ENCODE peak calls at places on chromosome 6, in six cellular contexts. One of them, this sample, is unnamed.

GRCh38 chr6:2733324-2733723 is 17.4 kb downstream of the MYLK4 start:
- DNase-seq in HT-29: no peak
- DNase-seq in A549: no peak
- DNase-seq in memory B cell: peak; percentile 77
- DNase-seq in lower lobe of right lung: peak; percentile 91
- DNase-seq in effector memory CD8-positive, alpha-beta T cell: no peak
- DNase-seq in this sample: peak; percentile 17

GRCh38 chr6:158628542-158628941 is 16.0 kb downstream of the DYNLT1 start:
- DNase-seq in HT-29: no peak
- DNase-seq in A549: no peak
- DNase-seq in memory B cell: no peak
- DNase-seq in lower lobe of right lung: peak; percentile 40
- DNase-seq in effector memory CD8-positive, alpha-beta T cell: no peak
- DNase-seq in this sample: no peak

GRCh38 chr6:150652848-150653613 is 53.3 kb downstream of the PLEKHG1 start:
- DNase-seq in HT-29: no peak
- DNase-seq in A549: no peak
- DNase-seq in memory B cell: no peak
- DNase-seq in lower lobe of right lung: no peak
- DNase-seq in effector memory CD8-positive, alpha-beta T cell: no peak
- DNase-seq in this sample: no peak

GRCh38 chr6:24947636-24948035 is 11.9 kb upstream of the RIPOR2 start:
- DNase-seq in HT-29: no peak
- DNase-seq in A549: no peak
- DNase-seq in memory B cell: no peak
- DNase-seq in lower lobe of right lung: no peak
- DNase-seq in effector memory CD8-positive, alpha-beta T cell: no peak
- DNase-seq in this sample: no peak

GRCh38 chr6:122154912-122155516 is 244.4 kb upstream of the HSF2 start:
- DNase-seq in HT-29: peak; percentile 3
- DNase-seq in A549: peak; percentile 1
- DNase-seq in memory B cell: no peak
- DNase-seq in lower lobe of right lung: no peak
- DNase-seq in effector memory CD8-positive, alpha-beta T cell: no peak
- DNase-seq in this sample: no peak

GRCh38 chr6:33428891-33429744 is 9.3 kb downstream of the SYNGAP1 start:
- DNase-seq in HT-29: no peak
- DNase-seq in A549: no peak
- DNase-seq in memory B cell: no peak
- DNase-seq in lower lobe of right lung: no peak
- DNase-seq in effector memory CD8-positive, alpha-beta T cell: no peak
- DNase-seq in this sample: no peak

GRCh38 chr6:53530346-53530745 is 14.6 kb downstream of the GCLC start:
- DNase-seq in HT-29: no peak
- DNase-seq in A549: no peak
- DNase-seq in memory B cell: no peak
- DNase-seq in lower lobe of right lung: no peak
- DNase-seq in effector memory CD8-positive, alpha-beta T cell: no peak
- DNase-seq in this sample: no peak

GRCh38 chr6:56193846-56194245 is 53.5 kb downstream of the COL21A1 start:
- DNase-seq in HT-29: no peak
- DNase-seq in A549: no peak
- DNase-seq in memory B cell: no peak
- DNase-seq in lower lobe of right lung: no peak
- DNase-seq in effector memory CD8-positive, alpha-beta T cell: no peak
- DNase-seq in this sample: no peak

GRCh38 chr6:7513534-7513933 is 27.9 kb upstream of the DSP start:
- DNase-seq in HT-29: no peak
- DNase-seq in A549: no peak
- DNase-seq in memory B cell: no peak
- DNase-seq in lower lobe of right lung: no peak
- DNase-seq in effector memory CD8-positive, alpha-beta T cell: no peak
- DNase-seq in this sample: no peak

GRCh38 chr6:14224359-14225103 is 107.0 kb downstream of the CD83 start:
- DNase-seq in HT-29: no peak
- DNase-seq in A549: no peak
- DNase-seq in memory B cell: no peak
- DNase-seq in lower lobe of right lung: no peak
- DNase-seq in effector memory CD8-positive, alpha-beta T cell: no peak
- DNase-seq in this sample: no peak

GRCh38 chr6:169254456-169255316 is 1.0 kb upstream of the THBS2 start:
- DNase-seq in HT-29: no peak
- DNase-seq in A549: no peak
- DNase-seq in memory B cell: no peak
- DNase-seq in lower lobe of right lung: no peak
- DNase-seq in effector memory CD8-positive, alpha-beta T cell: no peak
- DNase-seq in this sample: no peak

GRCh38 chr6:41423002-41423401 is 87.6 kb downstream of the NCR2 start:
- DNase-seq in HT-29: no peak
- DNase-seq in A549: no peak
- DNase-seq in memory B cell: no peak
- DNase-seq in lower lobe of right lung: no peak
- DNase-seq in effector memory CD8-positive, alpha-beta T cell: no peak
- DNase-seq in this sample: no peak

GRCh38 chr6:169559001-169559441 is 142.8 kb downstream of the WDR27 start:
- DNase-seq in HT-29: no peak
- DNase-seq in A549: no peak
- DNase-seq in memory B cell: no peak
- DNase-seq in lower lobe of right lung: no peak
- DNase-seq in effector memory CD8-positive, alpha-beta T cell: no peak
- DNase-seq in this sample: no peak

GRCh38 chr6:43339168-43339567 is 30.3 kb downstream of the ZNF318 start:
- DNase-seq in HT-29: no peak
- DNase-seq in A549: no peak
- DNase-seq in memory B cell: no peak
- DNase-seq in lower lobe of right lung: no peak
- DNase-seq in effector memory CD8-positive, alpha-beta T cell: no peak
- DNase-seq in this sample: no peak

GRCh38 chr6:14286634-14287428 is 169.3 kb downstream of the CD83 start:
- DNase-seq in HT-29: no peak
- DNase-seq in A549: no peak
- DNase-seq in memory B cell: no peak
- DNase-seq in lower lobe of right lung: no peak
- DNase-seq in effector memory CD8-positive, alpha-beta T cell: no peak
- DNase-seq in this sample: no peak

GRCh38 chr6:143803769-143804540 is 39.2 kb upstream of the LTV1 start:
- DNase-seq in HT-29: no peak
- DNase-seq in A549: no peak
- DNase-seq in memory B cell: no peak
- DNase-seq in lower lobe of right lung: no peak
- DNase-seq in effector memory CD8-positive, alpha-beta T cell: no peak
- DNase-seq in this sample: no peak

GRCh38 chr6:131862486-131862885 is 54.7 kb downstream of the ENPP1 start:
- DNase-seq in HT-29: peak; percentile 31
- DNase-seq in A549: no peak
- DNase-seq in memory B cell: no peak
- DNase-seq in lower lobe of right lung: no peak
- DNase-seq in effector memory CD8-positive, alpha-beta T cell: no peak
- DNase-seq in this sample: no peak

GRCh38 chr6:89508755-89509563 is 76.0 kb downstream of the ANKRD6 start:
- DNase-seq in HT-29: no peak
- DNase-seq in A549: no peak
- DNase-seq in memory B cell: no peak
- DNase-seq in lower lobe of right lung: peak; percentile 62
- DNase-seq in effector memory CD8-positive, alpha-beta T cell: no peak
- DNase-seq in this sample: no peak

GRCh38 chr6:161139766-161140553 is 133.9 kb downstream of the AGPAT4 start:
- DNase-seq in HT-29: no peak
- DNase-seq in A549: no peak
- DNase-seq in memory B cell: no peak
- DNase-seq in lower lobe of right lung: no peak
- DNase-seq in effector memory CD8-positive, alpha-beta T cell: no peak
- DNase-seq in this sample: no peak

GRCh38 chr6:85298553-85298952 is 151.3 kb upstream of the NT5E start:
- DNase-seq in HT-29: no peak
- DNase-seq in A549: no peak
- DNase-seq in memory B cell: no peak
- DNase-seq in lower lobe of right lung: no peak
- DNase-seq in effector memory CD8-positive, alpha-beta T cell: no peak
- DNase-seq in this sample: no peak

GRCh38 chr6:158284340-158285210 is 27.7 kb upstream of the TULP4 start:
- DNase-seq in HT-29: no peak
- DNase-seq in A549: peak; percentile 90
- DNase-seq in memory B cell: no peak
- DNase-seq in lower lobe of right lung: no peak
- DNase-seq in effector memory CD8-positive, alpha-beta T cell: peak; percentile 10
- DNase-seq in this sample: no peak

GRCh38 chr6:6515691-6516607 is 72.6 kb upstream of the LY86 start:
- DNase-seq in HT-29: no peak
- DNase-seq in A549: no peak
- DNase-seq in memory B cell: no peak
- DNase-seq in lower lobe of right lung: no peak
- DNase-seq in effector memory CD8-positive, alpha-beta T cell: no peak
- DNase-seq in this sample: peak; percentile 32

GRCh38 chr6:120852293-120852849 is 481.9 kb downstream of the TBC1D32 start:
- DNase-seq in HT-29: no peak
- DNase-seq in A549: no peak
- DNase-seq in memory B cell: no peak
- DNase-seq in lower lobe of right lung: no peak
- DNase-seq in effector memory CD8-positive, alpha-beta T cell: no peak
- DNase-seq in this sample: no peak

GRCh38 chr6:116536216-116536621 is 9.3 kb downstream of the TRAPPC3L start:
- DNase-seq in HT-29: peak; percentile 80
- DNase-seq in A549: peak; percentile 57
- DNase-seq in memory B cell: peak; percentile 55
- DNase-seq in lower lobe of right lung: no peak
- DNase-seq in effector memory CD8-positive, alpha-beta T cell: peak; percentile 45
- DNase-seq in this sample: no peak

GRCh38 chr6:154206984-154207383 is 149.6 kb downstream of the IPCEF1 start:
- DNase-seq in HT-29: no peak
- DNase-seq in A549: no peak
- DNase-seq in memory B cell: no peak
- DNase-seq in lower lobe of right lung: no peak
- DNase-seq in effector memory CD8-positive, alpha-beta T cell: no peak
- DNase-seq in this sample: no peak

GRCh38 chr6:161272600-161273355 is 1.1 kb downstream of the AGPAT4 start:
- DNase-seq in HT-29: no peak
- DNase-seq in A549: no peak
- DNase-seq in memory B cell: no peak
- DNase-seq in lower lobe of right lung: no peak
- DNase-seq in effector memory CD8-positive, alpha-beta T cell: no peak
- DNase-seq in this sample: no peak

GRCh38 chr6:165826487-165827189 is 163.6 kb upstream of the PDE10A start:
- DNase-seq in HT-29: no peak
- DNase-seq in A549: no peak
- DNase-seq in memory B cell: no peak
- DNase-seq in lower lobe of right lung: no peak
- DNase-seq in effector memory CD8-positive, alpha-beta T cell: no peak
- DNase-seq in this sample: no peak

GRCh38 chr6:119037941-119038623 is 40.4 kb downstream of the FAM184A start:
- DNase-seq in HT-29: no peak
- DNase-seq in A549: no peak
- DNase-seq in memory B cell: no peak
- DNase-seq in lower lobe of right lung: no peak
- DNase-seq in effector memory CD8-positive, alpha-beta T cell: no peak
- DNase-seq in this sample: no peak

GRCh38 chr6:137921823-137922222 is 54.8 kb downstream of the TNFAIP3 start:
- DNase-seq in HT-29: no peak
- DNase-seq in A549: no peak
- DNase-seq in memory B cell: no peak
- DNase-seq in lower lobe of right lung: no peak
- DNase-seq in effector memory CD8-positive, alpha-beta T cell: no peak
- DNase-seq in this sample: no peak

GRCh38 chr6:44219053-44219814 is 2.5 kb downstream of the MYMX start:
- DNase-seq in HT-29: peak; percentile 57
- DNase-seq in A549: peak; percentile 57
- DNase-seq in memory B cell: no peak
- DNase-seq in lower lobe of right lung: peak; percentile 89
- DNase-seq in effector memory CD8-positive, alpha-beta T cell: no peak
- DNase-seq in this sample: no peak

GRCh38 chr6:167139761-167140160 is 16.9 kb downstream of the CCR6 start:
- DNase-seq in HT-29: no peak
- DNase-seq in A549: no peak
- DNase-seq in memory B cell: no peak
- DNase-seq in lower lobe of right lung: no peak
- DNase-seq in effector memory CD8-positive, alpha-beta T cell: no peak
- DNase-seq in this sample: no peak

GRCh38 chr6:16698163-16698533 is 63.1 kb downstream of the ATXN1 start:
- DNase-seq in HT-29: no peak
- DNase-seq in A549: no peak
- DNase-seq in memory B cell: no peak
- DNase-seq in lower lobe of right lung: no peak
- DNase-seq in effector memory CD8-positive, alpha-beta T cell: no peak
- DNase-seq in this sample: no peak

GRCh38 chr6:44733146-44733545 is 345.6 kb downstream of the CDC5L start:
- DNase-seq in HT-29: no peak
- DNase-seq in A549: no peak
- DNase-seq in memory B cell: no peak
- DNase-seq in lower lobe of right lung: no peak
- DNase-seq in effector memory CD8-positive, alpha-beta T cell: no peak
- DNase-seq in this sample: no peak

GRCh38 chr6:50030777-50031562 is 9.2 kb upstream of the DEFB110 start:
- DNase-seq in HT-29: peak; percentile 41
- DNase-seq in A549: peak; percentile 27
- DNase-seq in memory B cell: no peak
- DNase-seq in lower lobe of right lung: no peak
- DNase-seq in effector memory CD8-positive, alpha-beta T cell: no peak
- DNase-seq in this sample: no peak

GRCh38 chr6:166465671-166466087 is 82.9 kb upstream of the MPC1 start:
- DNase-seq in HT-29: peak; percentile 5
- DNase-seq in A549: peak; percentile 28
- DNase-seq in memory B cell: no peak
- DNase-seq in lower lobe of right lung: no peak
- DNase-seq in effector memory CD8-positive, alpha-beta T cell: no peak
- DNase-seq in this sample: no peak

GRCh38 chr6:139394027-139394649 is 19.7 kb upstream of the CITED2 start:
- DNase-seq in HT-29: no peak
- DNase-seq in A549: no peak
- DNase-seq in memory B cell: no peak
- DNase-seq in lower lobe of right lung: no peak
- DNase-seq in effector memory CD8-positive, alpha-beta T cell: no peak
- DNase-seq in this sample: no peak

GRCh38 chr6:36642913-36643817 is 35.3 kb upstream of the CDKN1A start:
- DNase-seq in HT-29: peak; percentile 83
- DNase-seq in A549: peak; percentile 73
- DNase-seq in memory B cell: no peak
- DNase-seq in lower lobe of right lung: peak; percentile 58
- DNase-seq in effector memory CD8-positive, alpha-beta T cell: no peak
- DNase-seq in this sample: no peak

This sample was measured in activated T-helper 2 cell treated with anti-CD3 and anti-CD28 coated beads, Interferon-gamma antibody, Interleukin-2, Interleukin-4, amounts not matched to agents 10 μg/mL and 5 μg/mL and 100 μg/mL, durations not matched to agents 14 hours and 24 hours and 36 hours.